ENCODE peak calls at places on chromosomes 2 and 18, in six cellular contexts. One of them, this sample, is unnamed.

GRCh38 chr2:227473019-227473461 is 1.1 kb downstream of the AGFG1 start:
- DNase-seq in left ventricle myocardium inferior: no peak
- DNase-seq in cardiac muscle cell: no peak
- DNase-seq in adrenal gland: no peak
- DNase-seq in lung: no peak
- DNase-seq in lower lobe of right lung: no peak
- DNase-seq in this sample: no peak

GRCh38 chr18:73004260-73004659 is 136.5 kb upstream of the NETO1 start:
- DNase-seq in lower lobe of right lung: no peak
- DNase-seq in adrenal gland: no peak
- DNase-seq in left ventricle myocardium inferior: no peak
- DNase-seq in lung: no peak
- DNase-seq in cardiac muscle cell: no peak
- DNase-seq in this sample: no peak

GRCh38 chr2:219362524-219363164 is 25.1 kb downstream of the DNPEP start:
- DNase-seq in lung: peak; percentile 60
- DNase-seq in adrenal gland: peak; percentile 72
- DNase-seq in lower lobe of right lung: no peak
- DNase-seq in cardiac muscle cell: peak; percentile 96
- DNase-seq in left ventricle myocardium inferior: peak; percentile 61
- DNase-seq in this sample: no peak

GRCh38 chr2:7588295-7588694 is 671.1 kb downstream of the RNF144A start:
- DNase-seq in lower lobe of right lung: no peak
- DNase-seq in lung: no peak
- DNase-seq in cardiac muscle cell: no peak
- DNase-seq in left ventricle myocardium inferior: no peak
- DNase-seq in adrenal gland: no peak
- DNase-seq in this sample: no peak

GRCh38 chr2:129087133-129087813 is 768.6 kb upstream of the HS6ST1 start:
- DNase-seq in adrenal gland: peak; percentile 15
- DNase-seq in cardiac muscle cell: peak; percentile 95
- DNase-seq in lower lobe of right lung: no peak
- DNase-seq in lung: no peak
- DNase-seq in left ventricle myocardium inferior: peak; percentile 24
- DNase-seq in this sample: no peak

GRCh38 chr2:241309684-241310117 is 5.8 kb downstream of the HDLBP start:
- DNase-seq in lower lobe of right lung: no peak
- DNase-seq in lung: no peak
- DNase-seq in left ventricle myocardium inferior: no peak
- DNase-seq in adrenal gland: peak; percentile 53
- DNase-seq in cardiac muscle cell: peak; percentile 38
- DNase-seq in this sample: peak; percentile 79

GRCh38 chr2:121330921-121331320 is 45.9 kb upstream of the TFCP2L1 start:
- DNase-seq in lower lobe of right lung: no peak
- DNase-seq in lung: no peak
- DNase-seq in cardiac muscle cell: no peak
- DNase-seq in left ventricle myocardium inferior: no peak
- DNase-seq in adrenal gland: no peak
- DNase-seq in this sample: no peak

GRCh38 chr2:174529916-174530315 is 43.1 kb upstream of the GPR155 start:
- DNase-seq in lung: no peak
- DNase-seq in cardiac muscle cell: no peak
- DNase-seq in left ventricle myocardium inferior: no peak
- DNase-seq in lower lobe of right lung: no peak
- DNase-seq in adrenal gland: no peak
- DNase-seq in this sample: no peak

GRCh38 chr2:152223997-152224396 is 48.4 kb upstream of the STAM2 start:
- DNase-seq in adrenal gland: no peak
- DNase-seq in lung: no peak
- DNase-seq in left ventricle myocardium inferior: no peak
- DNase-seq in lower lobe of right lung: no peak
- DNase-seq in cardiac muscle cell: peak; percentile 48
- DNase-seq in this sample: no peak

DNA sequence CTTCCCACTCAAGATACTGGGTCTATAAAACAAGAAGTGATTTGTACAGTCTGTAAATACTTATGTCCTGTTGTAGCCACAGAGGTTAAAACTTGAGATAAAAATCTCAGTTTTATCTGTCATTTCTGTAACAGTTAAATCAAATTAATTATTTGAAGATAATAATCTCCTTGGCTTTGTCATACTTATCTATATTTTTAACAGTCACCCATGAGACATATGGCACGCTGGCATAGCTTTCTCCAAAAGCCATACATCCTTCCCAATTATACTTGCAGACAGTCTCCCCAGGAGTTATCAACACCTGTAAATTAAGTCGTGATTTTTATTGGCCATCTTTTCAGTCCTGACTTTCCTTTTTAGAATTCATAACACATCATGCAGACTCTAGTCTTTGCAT is 68.9 kb upstream of the UNC80 start:
- DNase-seq in lower lobe of right lung: no peak
- DNase-seq in adrenal gland: no peak
- DNase-seq in lung: no peak
- DNase-seq in cardiac muscle cell: no peak
- DNase-seq in left ventricle myocardium inferior: no peak
- DNase-seq in this sample: no peak
- H3K36me3 ChIP-seq in lower lobe of right lung: no peaks in the 10 kb centered on the region
- H3K36me3 ChIP-seq in adrenal gland: no peaks in the 10 kb centered on the region
- H3K36me3 ChIP-seq in lung: no peaks in the 10 kb centered on the region
- H3K36me3 ChIP-seq in cardiac muscle cell: no peaks in the 10 kb centered on the region
- H3K36me3 ChIP-seq in left ventricle myocardium inferior: no peaks in the 10 kb centered on the region
- H3K36me3 ChIP-seq in this sample: no peaks in the 10 kb centered on the region

GRCh38 chr2:222866358-222866960 is 5.6 kb downstream of the ACSL3 start:
- DNase-seq in adrenal gland: no peak
- DNase-seq in left ventricle myocardium inferior: no peak
- DNase-seq in cardiac muscle cell: no peak
- DNase-seq in lower lobe of right lung: no peak
- DNase-seq in lung: no peak
- DNase-seq in this sample: no peak
- H3K4me1 ChIP-seq in adrenal gland: peaks cover 64% of the 10 kb centered on the region
- H3K4me1 ChIP-seq in left ventricle myocardium inferior: peaks cover 100% of the 10 kb centered on the region
- H3K4me1 ChIP-seq in cardiac muscle cell: peaks cover 49% of the 10 kb centered on the region
- H3K4me1 ChIP-seq in lower lobe of right lung: peaks cover 67% of the 10 kb centered on the region
- H3K4me1 ChIP-seq in lung: peaks cover 12% of the 10 kb centered on the region
- H3K4me1 ChIP-seq in this sample: peaks cover 15% of the 10 kb centered on the region

DNA sequence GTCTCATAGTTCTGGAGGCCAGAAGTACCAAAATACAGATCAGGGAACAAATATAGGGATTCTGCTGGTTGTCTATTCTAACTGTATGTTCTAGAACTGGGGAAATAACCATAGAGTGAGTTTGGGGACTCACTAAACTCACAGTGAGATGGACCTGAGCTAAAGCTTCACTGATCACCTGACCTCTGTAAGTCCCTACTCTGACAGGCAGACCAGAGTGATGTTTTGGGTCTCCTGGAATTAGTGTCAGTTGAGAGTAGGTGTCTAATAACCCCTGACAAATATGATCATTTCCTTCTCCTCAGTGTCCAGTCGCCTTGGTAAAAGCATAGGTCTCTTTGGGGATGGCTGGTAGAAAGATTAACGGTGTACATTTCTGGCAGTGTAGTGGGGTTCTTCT is 14.2 kb downstream of the PIKFYVE start:
- DNase-seq in lower lobe of right lung: no peak
- DNase-seq in cardiac muscle cell: no peak
- DNase-seq in lung: no peak
- DNase-seq in left ventricle myocardium inferior: no peak
- DNase-seq in adrenal gland: no peak
- DNase-seq in this sample: no peak
- H3K36me3 ChIP-seq in lower lobe of right lung: peaks cover 99% of the 10 kb centered on the region
- H3K36me3 ChIP-seq in cardiac muscle cell: peaks cover 31% of the 10 kb centered on the region
- H3K36me3 ChIP-seq in lung: peaks cover 34% of the 10 kb centered on the region
- H3K36me3 ChIP-seq in left ventricle myocardium inferior: peaks cover 95% of the 10 kb centered on the region
- H3K36me3 ChIP-seq in adrenal gland: peaks cover 41% of the 10 kb centered on the region
- H3K36me3 ChIP-seq in this sample: peaks cover 84% of the 10 kb centered on the region

DNA sequence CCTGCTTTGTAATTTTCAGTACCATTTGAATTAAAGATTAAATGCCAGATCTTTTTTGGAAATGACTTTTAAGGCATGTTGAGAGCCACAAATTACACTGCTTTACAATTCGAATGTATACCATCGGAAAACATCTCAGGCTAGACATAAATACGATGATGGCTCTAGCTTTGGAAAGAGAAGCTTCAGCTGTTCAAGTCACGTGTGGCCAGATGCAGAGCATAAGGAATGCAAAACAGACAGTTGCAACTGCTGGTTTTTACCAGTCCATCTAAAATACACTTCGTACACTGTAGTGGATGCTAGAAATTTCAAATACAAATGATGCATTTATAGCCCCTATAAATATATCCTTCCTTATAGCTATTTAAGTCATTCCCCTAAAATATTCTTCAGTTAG is 8.0 kb downstream of the ZNF516 start:
- DNase-seq in adrenal gland: no peak
- DNase-seq in lower lobe of right lung: no peak
- DNase-seq in cardiac muscle cell: peak; percentile 54
- DNase-seq in lung: no peak
- DNase-seq in left ventricle myocardium inferior: no peak
- DNase-seq in this sample: no peak
- H3K4me1 ChIP-seq in adrenal gland: peaks cover 37% of the 10 kb centered on the region
- H3K4me1 ChIP-seq in lower lobe of right lung: peaks cover 36% of the 10 kb centered on the region
- H3K4me1 ChIP-seq in cardiac muscle cell: peaks cover 18% of the 10 kb centered on the region
- H3K4me1 ChIP-seq in lung: peaks cover 9% of the 10 kb centered on the region
- H3K4me1 ChIP-seq in left ventricle myocardium inferior: peaks cover 38% of the 10 kb centered on the region
- H3K4me1 ChIP-seq in this sample: peaks cover 13% of the 10 kb centered on the region

GRCh38 chr2:60766283-60766682 is 10.2 kb downstream of the PAPOLG start:
- DNase-seq in cardiac muscle cell: no peak
- DNase-seq in adrenal gland: no peak
- DNase-seq in lung: no peak
- DNase-seq in lower lobe of right lung: no peak
- DNase-seq in left ventricle myocardium inferior: no peak
- DNase-seq in this sample: no peak
- H3K36me3 ChIP-seq in cardiac muscle cell: peaks cover 66% of the 10 kb centered on the region
- H3K36me3 ChIP-seq in adrenal gland: peaks cover 51% of the 10 kb centered on the region
- H3K36me3 ChIP-seq in lung: peaks cover 16% of the 10 kb centered on the region
- H3K36me3 ChIP-seq in lower lobe of right lung: peaks cover 98% of the 10 kb centered on the region
- H3K36me3 ChIP-seq in left ventricle myocardium inferior: peaks cover 95% of the 10 kb centered on the region
- H3K36me3 ChIP-seq in this sample: peaks cover 83% of the 10 kb centered on the region